ENCODE peak calls at places on chromosomes 4 and X, in nine cellular contexts. One of them, this sample, is unnamed.

GRCh38 chr4:47235721-47236120 is 204.4 kb downstream of the GABRB1 start:
- DNase-seq in glomerular endothelial cell: no peak
- DNase-seq in ACHN: no peak
- DNase-seq in HTR-8/SVneo: no peak
- DNase-seq in T-cell: no peak
- DNase-seq in PC-9: no peak
- DNase-seq in NCI-H1436: no peak
- DNase-seq in right cardiac atrium: no peak
- DNase-seq in Right ventricle myocardium superior: no peak
- DNase-seq in this sample: no peak

GRCh38 chr4:1200425-1201035 is 28.1 kb upstream of the SPON2 start:
- DNase-seq in glomerular endothelial cell: no peak
- DNase-seq in ACHN: no peak
- DNase-seq in HTR-8/SVneo: peak; percentile 82
- DNase-seq in T-cell: peak; percentile 25
- DNase-seq in PC-9: no peak
- DNase-seq in NCI-H1436: no peak
- DNase-seq in right cardiac atrium: peak; percentile 85
- DNase-seq in Right ventricle myocardium superior: peak; percentile 71
- DNase-seq in this sample: no peak

GRCh38 chr4:143133966-143134365 is 50.8 kb upstream of the USP38 start:
- DNase-seq in glomerular endothelial cell: no peak
- DNase-seq in ACHN: no peak
- DNase-seq in HTR-8/SVneo: no peak
- DNase-seq in T-cell: no peak
- DNase-seq in PC-9: no peak
- DNase-seq in NCI-H1436: no peak
- DNase-seq in right cardiac atrium: no peak
- DNase-seq in Right ventricle myocardium superior: no peak
- DNase-seq in this sample: no peak

GRCh38 chr4:76459291-76459723 is 24.3 kb downstream of the SHROOM3 start:
- DNase-seq in glomerular endothelial cell: no peak
- DNase-seq in ACHN: peak; percentile 90
- DNase-seq in HTR-8/SVneo: peak; percentile 13
- DNase-seq in T-cell: no peak
- DNase-seq in PC-9: peak; percentile 66
- DNase-seq in NCI-H1436: no peak
- DNase-seq in right cardiac atrium: no peak
- DNase-seq in Right ventricle myocardium superior: no peak
- DNase-seq in this sample: no peak

GRCh38 chr4:79575709-79576479 is 167.9 kb upstream of the GK2 start:
- DNase-seq in glomerular endothelial cell: no peak
- DNase-seq in ACHN: no peak
- DNase-seq in HTR-8/SVneo: no peak
- DNase-seq in T-cell: no peak
- DNase-seq in PC-9: no peak
- DNase-seq in NCI-H1436: no peak
- DNase-seq in right cardiac atrium: peak; percentile 51
- DNase-seq in Right ventricle myocardium superior: peak; percentile 45
- DNase-seq in this sample: no peak

GRCh38 chr4:84915396-84915780 is 51.1 kb downstream of the WDFY3 start:
- DNase-seq in glomerular endothelial cell: no peak
- DNase-seq in ACHN: no peak
- DNase-seq in HTR-8/SVneo: no peak
- DNase-seq in T-cell: no peak
- DNase-seq in PC-9: no peak
- DNase-seq in NCI-H1436: no peak
- DNase-seq in right cardiac atrium: no peak
- DNase-seq in Right ventricle myocardium superior: no peak
- DNase-seq in this sample: no peak

GRCh38 chr4:16659120-16659519 is 239.3 kb downstream of the LDB2 start:
- DNase-seq in glomerular endothelial cell: no peak
- DNase-seq in ACHN: no peak
- DNase-seq in HTR-8/SVneo: no peak
- DNase-seq in T-cell: no peak
- DNase-seq in PC-9: no peak
- DNase-seq in NCI-H1436: no peak
- DNase-seq in right cardiac atrium: no peak
- DNase-seq in Right ventricle myocardium superior: no peak
- DNase-seq in this sample: no peak

GRCh38 chrX:108735680-108736508 is 469 bp downstream of the IRS4 start:
- DNase-seq in glomerular endothelial cell: no peak
- DNase-seq in ACHN: peak; percentile 0
- DNase-seq in HTR-8/SVneo: no peak
- DNase-seq in T-cell: no peak
- DNase-seq in PC-9: no peak
- DNase-seq in NCI-H1436: no peak
- DNase-seq in right cardiac atrium: no peak
- DNase-seq in Right ventricle myocardium superior: no peak
- DNase-seq in this sample: peak; percentile 75